ENCODE peak calls at places on chromosomes 5 and 9, in ten cellular contexts. V is fibroblast of lung, K is pancreas, J is spleen, Y is GM23248, B is IMR-90, F is heart left ventricle, X is mucosa of descending colon, A is tibial artery, M is esophagus squamous epithelium. I is an unnamed sample.

GRCh38 chr5:101102506-101102905 is 199.4 kb upstream of the ST8SIA4 start:
- DNase-seq in K (no peak), M (no peak), F (no peak), J (no peak), V (no peak), A (no peak), X (no peak), B (no peak), Y (peak; percentile 0), I (no peak)

GRCh38 chr5:140311011-140311467 is 8.1 kb upstream of the PFDN1 start:
- DNase-seq in J (no peak), Y (peak; percentile 98), M (no peak), F (no peak), A (no peak), V (peak; percentile 89), B (peak; percentile 96), X (no peak), K (no peak), I (peak; percentile 88)

GRCh38 chr5:79859588-79859987 is 131.5 kb downstream of the MTX3 start:
- DNase-seq in V (no peak), M (no peak), J (no peak), A (no peak), X (no peak), F (no peak), Y (no peak), B (no peak), K (no peak), I (no peak)

GRCh38 chr9:130578865-130579737 is at the start of gene FUBP3:
- DNase-seq in X (peak; percentile 96), M (peak; percentile 50), J (peak; percentile 96), V (peak; percentile 90), F (peak; percentile 95), B (peak; percentile 87), K (peak; percentile 90), Y (peak; percentile 98), A (peak; percentile 92), I (peak; percentile 99)

GRCh38 chr5:33321026-33321425 is 119.7 kb upstream of the TARS1 start:
- DNase-seq in F (no peak), A (peak; percentile 38), B (peak; percentile 98), V (peak; percentile 99), Y (peak; percentile 95), J (no peak), M (no peak), X (no peak), K (peak; percentile 6), I (peak; percentile 65)

GRCh38 chr5:93574939-93575241 is 6.1 kb downstream of the NR2F1-AS1 start:
- DNase-seq in J (no peak), K (no peak), B (no peak), Y (no peak), X (no peak), F (no peak), M (no peak), V (no peak), A (no peak), I (peak; percentile 35)

GRCh38 chr5:168165221-168165965 is 126.1 kb upstream of the WWC1 start:
- DNase-seq in K (no peak), M (no peak), J (no peak), A (no peak), B (no peak), V (no peak), F (no peak), X (peak; percentile 32), Y (no peak), I (no peak)

GRCh38 chr9:93452710-93453046 is 703 bp downstream of the FAM120AOS start:
- DNase-seq in F (peak; percentile 40), J (peak; percentile 84), A (no peak), X (peak; percentile 43), B (no peak), K (no peak), M (no peak), Y (peak; percentile 58), V (no peak), I (no peak)

GRCh38 chr5:177364159-177364962 is 6.6 kb downstream of the RGS14 start:
- DNase-seq in X (no peak), Y (peak; percentile 45), K (no peak), V (no peak), B (no peak), M (no peak), F (no peak), J (no peak), A (no peak), I (peak; percentile 92)

GRCh38 chr5:72107874-72108199 is 562 bp downstream of the MAP1B start:
- DNase-seq in A (no peak), M (no peak), B (no peak), K (no peak), F (peak; percentile 34), X (peak; percentile 4), J (no peak), V (no peak), Y (no peak), I (peak; percentile 87)

GRCh38 chr9:110578896-110579752 is at the start of gene SVEP1:
- DNase-seq in F (peak; percentile 76), V (peak; percentile 62), X (peak; percentile 9), K (peak; percentile 7), B (peak; percentile 77), J (peak; percentile 77), Y (peak; percentile 92), M (no peak), A (peak; percentile 35), I (peak; percentile 84)

GRCh38 chr9:121285835-121286687 is 18.1 kb downstream of the GSN start:
- DNase-seq in V (peak; percentile 63), K (no peak), F (peak; percentile 89), M (no peak), B (peak; percentile 56), A (peak; percentile 88), J (no peak), X (peak; percentile 66), Y (peak; percentile 86), I (no peak)

GRCh38 chr9:121288557-121288873 is 20.6 kb downstream of the GSN start:
- DNase-seq in Y (no peak), M (no peak), J (no peak), B (no peak), K (no peak), X (no peak), V (no peak), A (no peak), F (no peak), I (no peak)

GRCh38 chr9:121286688-121286972 is 18.7 kb downstream of the GSN start:
- DNase-seq in F (no peak), K (no peak), A (no peak), X (no peak), M (no peak), Y (no peak), B (no peak), V (no peak), J (no peak), I (no peak)

GRCh38 chr9:121288874-121289553 is 21.1 kb downstream of the GSN start:
- DNase-seq in Y (peak; percentile 59), A (no peak), B (peak; percentile 74), F (peak; percentile 82), J (peak; percentile 73), K (peak; percentile 47), X (peak; percentile 66), V (peak; percentile 50), M (no peak), I (no peak)

GRCh38 chr9:121286973-121287721 is 19.2 kb downstream of the GSN start:
- DNase-seq in A (peak; percentile 94), J (no peak), F (peak; percentile 93), B (peak; percentile 95), Y (peak; percentile 95), M (peak; percentile 26), V (peak; percentile 97), X (peak; percentile 88), K (peak; percentile 57), I (peak; percentile 96)
- H3K4me1 ChIP-seq in A (peaks cover 100% of the 10 kb centered on the region), J (peaks cover 86% of the 10 kb centered on the region), F (peaks cover 93% of the 10 kb centered on the region), B (peaks cover 49% of the 10 kb centered on the region), Y (peaks cover 62% of the 10 kb centered on the region), M (peaks cover 96% of the 10 kb centered on the region), V (peaks cover 45% of the 10 kb centered on the region), X (peaks cover 72% of the 10 kb centered on the region), K (peaks cover 16% of the 10 kb centered on the region), I (peaks cover 60% of the 10 kb centered on the region)

GRCh38 chr9:136621019-136621733 is 41.5 kb upstream of the EGFL7 start:
- DNase-seq in X (no peak), B (no peak), Y (no peak), A (no peak), M (no peak), V (peak; percentile 25), F (no peak), J (no peak), K (no peak), I (no peak)
- H3K4me1 ChIP-seq in X (peaks cover 46% of the 10 kb centered on the region), B (peaks cover 12% of the 10 kb centered on the region), Y (no peaks in the 10 kb centered on the region), A (peaks cover 28% of the 10 kb centered on the region), M (peaks cover 87% of the 10 kb centered on the region), V (peaks cover 9% of the 10 kb centered on the region), F (peaks cover 30% of the 10 kb centered on the region), J (peaks cover 83% of the 10 kb centered on the region), K (peaks cover 22% of the 10 kb centered on the region), I (peaks cover 7% of the 10 kb centered on the region)

GRCh38 chr5:113237893-113238292 is 196.9 kb downstream of the TSSK1B start:
- DNase-seq in K (no peak), B (no peak), A (no peak), J (no peak), Y (no peak), V (no peak), F (no peak), X (no peak), M (no peak), I (no peak)

GRCh38 chr5:113233606-113234005 is 201.2 kb downstream of the TSSK1B start:
- DNase-seq in V (no peak), Y (no peak), X (no peak), K (no peak), A (no peak), B (peak; percentile 71), M (no peak), F (no peak), J (no peak), I (peak; percentile 62)

GRCh38 chr5:113234546-113234945 is 200.2 kb downstream of the TSSK1B start:
- DNase-seq in K (no peak), J (no peak), X (no peak), V (no peak), F (no peak), Y (no peak), A (no peak), M (no peak), B (no peak), I (no peak)

GRCh38 chr5:113236536-113237308 is 198.1 kb downstream of the TSSK1B start:
- DNase-seq in J (no peak), X (no peak), M (no peak), V (no peak), F (no peak), A (no peak), B (no peak), Y (no peak), K (no peak), I (no peak)

DNA sequence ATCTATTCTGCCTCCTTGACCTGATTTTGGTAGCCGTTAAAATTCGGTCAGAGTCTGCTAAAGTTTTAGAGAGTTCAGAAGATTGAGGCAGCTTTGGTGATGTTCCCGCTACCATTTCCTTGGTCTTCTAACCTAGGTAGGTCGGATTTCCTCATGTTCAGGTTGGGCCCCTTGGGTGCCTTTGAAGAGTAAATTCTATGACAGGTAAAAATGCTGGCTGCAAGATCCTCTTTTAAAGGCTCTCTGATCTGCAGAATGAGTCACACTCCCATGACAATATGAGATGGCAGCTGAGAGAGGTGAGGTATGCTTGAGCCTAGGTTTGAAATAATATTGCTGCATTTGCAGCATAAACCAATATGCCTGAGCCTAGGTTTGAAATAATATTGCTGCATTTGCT is 198.9 kb downstream of the TSSK1B start:
- DNase-seq in V (no peak), A (no peak), M (no peak), X (no peak), Y (no peak), J (no peak), B (no peak), K (no peak), F (no peak), I (no peak)
- H3K4me1 ChIP-seq in V (no peaks in the 10 kb centered on the region), A (peaks cover 12% of the 10 kb centered on the region), M (peaks cover 66% of the 10 kb centered on the region), X (no peaks in the 10 kb centered on the region), Y (peaks cover 22% of the 10 kb centered on the region), J (peaks cover 32% of the 10 kb centered on the region), B (peaks cover 9% of the 10 kb centered on the region), K (no peaks in the 10 kb centered on the region), F (peaks cover 67% of the 10 kb centered on the region), I (no peaks in the 10 kb centered on the region)

GRCh38 chr5:42855386-42855785 is 43.7 kb upstream of the SELENOP start:
- DNase-seq in X (no peak), F (no peak), A (no peak), B (no peak), M (no peak), K (no peak), V (no peak), J (no peak), Y (no peak), I (no peak)
- H3K4me1 ChIP-seq in X (peaks cover 26% of the 10 kb centered on the region), F (peaks cover 17% of the 10 kb centered on the region), A (no peaks in the 10 kb centered on the region), B (peaks cover 2% of the 10 kb centered on the region), M (peaks cover 16% of the 10 kb centered on the region), K (no peaks in the 10 kb centered on the region), V (no peaks in the 10 kb centered on the region), J (no peaks in the 10 kb centered on the region), Y (no peaks in the 10 kb centered on the region), I (peaks cover 9% of the 10 kb centered on the region)